ENCODE peak calls at places on chromosomes 6 and 20, in six cellular contexts. O, U, I, W, X and V are unnamed samples.

GRCh38 chr20:51862796-51863195 is 60.5 kb upstream of the SALL4 start:
- DNase-seq in U (no peak), W (peak), O (no peak), X (no peak), I (peak), V (no peak)

GRCh38 chr6:105326838-105327745 is 75.8 kb downstream of the PREP start:
- DNase-seq in U (no peak), X (peak), W (no peak), I (peak), O (no peak), V (peak)

GRCh38 chr6:163748036-163748435 is 333.5 kb downstream of the QKI start:
- DNase-seq in U (no peak), X (no peak), W (no peak), I (no peak), O (no peak), V (no peak)

GRCh38 chr20:49901588-49901987 is 13.7 kb downstream of the SPATA2 start:
- DNase-seq in O (no peak), I (no peak), X (no peak), U (no peak), W (no peak), V (peak)

GRCh38 chr20:47358672-47359532 is 2.4 kb upstream of the ZMYND8 start:
- DNase-seq in X (peak), I (peak), U (peak), O (peak), W (peak), V (peak)

GRCh38 chr20:32786059-32786760 is 24.0 kb downstream of the DNMT3B start:
- DNase-seq in U (no peak), W (no peak), I (no peak), X (no peak), O (no peak), V (no peak)

GRCh38 chr6:157219201-157220200 is 103.8 kb downstream of the TMEM242 start:
- DNase-seq in X (no peak), O (no peak), W (no peak), I (peak), U (no peak), V (no peak)

GRCh38 chr20:31690124-31690666 is 32.5 kb downstream of the BCL2L1 start:
- DNase-seq in X (no peak), U (no peak), W (no peak), O (no peak), I (no peak), V (no peak)

GRCh38 chr20:438581-439469 is 23.5 kb downstream of the TBC1D20 start:
- DNase-seq in O (no peak), X (no peak), I (no peak), W (no peak), U (no peak), V (no peak)

GRCh38 chr20:39349240-39349639 is 387.1 kb downstream of the DHX35 start:
- DNase-seq in O (no peak), W (no peak), X (no peak), I (no peak), U (no peak), V (no peak)

GRCh38 chr6:146029573-146030184 is 817 bp downstream of the GRM1 start:
- DNase-seq in I (no peak), X (no peak), U (no peak), O (no peak), W (no peak), V (no peak)

GRCh38 chr6:7730852-7731251 is 5.0 kb downstream of the BMP6 start:
- DNase-seq in U (no peak), W (peak), X (peak), I (peak), O (no peak), V (no peak)

GRCh38 chr20:49865559-49865958 is 49.8 kb downstream of the SPATA2 start:
- DNase-seq in I (no peak), U (no peak), O (no peak), W (peak), X (no peak), V (no peak)